ENCODE peak calls at places on chromosomes 7 and 10, in nine cellular contexts. Y is keratinocyte, Z is left ventricle myocardium inferior, B is IMR-90, H is BE2C, D is pancreas, A is PC-3, N is tibial artery, G is cardiac muscle cell. T is an unnamed sample. For H3K9me3 and H3K36me3, the result is how much of the 10 kb centered on the place peaks cover.

GRCh38 chr10:21406595-21407218 is 118.8 kb downstream of the SKIDA1 start:
- DNase-seq in Y (no peak), Z (no peak), B (peak), H (no peak), D (no peak), A (no peak), N (no peak), G (no peak), T (no peak)

GRCh38 chr10:6049031-6049400 is 13.2 kb downstream of the IL2RA start:
- DNase-seq in Y (no peak), Z (no peak), B (no peak), H (no peak), D (no peak), A (no peak), N (no peak), G (no peak), T (no peak)

GRCh38 chr7:43650457-43651052 is 67.6 kb downstream of the STK17A start:
- DNase-seq in Y (no peak), Z (no peak), B (peak), H (no peak), D (no peak), A (peak), N (no peak), G (no peak), T (peak)

GRCh38 chr7:79702116-79702515 is 248.6 kb upstream of the MAGI2 start:
- DNase-seq in Y (no peak), Z (no peak), B (peak), H (no peak), D (no peak), A (peak), N (no peak), G (no peak), T (no peak)

GRCh38 chr10:6162589-6163356 is 40.0 kb upstream of the PFKFB3 start:
- DNase-seq in Y (no peak), Z (no peak), B (no peak), H (no peak), D (peak), A (no peak), N (no peak), G (peak), T (no peak)

GRCh38 chr7:82548141-82548688 is 104.6 kb upstream of the CACNA2D1 start:
- DNase-seq in Y (no peak), Z (no peak), B (no peak), H (no peak), D (no peak), A (peak), N (no peak), G (no peak), T (no peak)

GRCh38 chr7:30238721-30239441 is 45.5 kb upstream of the ZNRF2 start:
- DNase-seq in Y (peak), Z (peak), B (no peak), H (no peak), D (peak), A (peak), N (peak), G (peak), T (no peak)

GRCh38 chr7:44184221-44184873 is 4.9 kb downstream of the GCK start:
- DNase-seq in Y (peak), Z (no peak), B (peak), H (no peak), D (no peak), A (peak), N (no peak), G (no peak), T (no peak)

GRCh38 chr10:114541081-114541833 is 116.8 kb downstream of the ABLIM1 start:
- DNase-seq in Y (no peak), Z (peak), B (peak), H (no peak), D (peak), A (peak), N (peak), G (no peak), T (no peak)

GRCh38 chr7:128997161-128997560 is 57.8 kb downstream of the TNPO3 start:
- DNase-seq in Y (no peak), Z (no peak), B (no peak), H (no peak), D (no peak), A (no peak), N (no peak), G (no peak), T (no peak)

GRCh38 chr10:61346946-61347345 is 106.2 kb downstream of the TMEM26 start:
- DNase-seq in Y (no peak), Z (no peak), B (no peak), H (no peak), D (no peak), A (no peak), N (no peak), G (no peak), T (no peak)

GRCh38 chr10:125783408-125783807 is 7.8 kb upstream of the MMP21 start:
- DNase-seq in Y (no peak), Z (no peak), B (no peak), H (no peak), D (no peak), A (no peak), N (no peak), G (no peak), T (no peak)

GRCh38 chr7:34059551-34059840 is 154.2 kb downstream of the BMPER start:
- DNase-seq in Y (no peak), Z (no peak), B (no peak), H (no peak), D (no peak), A (no peak), N (no peak), G (no peak), T (no peak)

GRCh38 chr10:14409247-14409646 is 78.5 kb upstream of the FRMD4A start:
- DNase-seq in Y (no peak), Z (no peak), B (no peak), H (no peak), D (no peak), A (no peak), N (no peak), G (no peak), T (no peak)

GRCh38 chr7:12715372-12716133 is 28.1 kb downstream of the ARL4A start:
- DNase-seq in Y (no peak), Z (peak), B (peak), H (no peak), D (peak), A (peak), N (peak), G (peak), T (peak)

GRCh38 chr10:71079761-71080380 is 132.5 kb upstream of the UNC5B start:
- DNase-seq in Y (no peak), Z (no peak), B (no peak), H (no peak), D (no peak), A (no peak), N (no peak), G (no peak), T (peak)

GRCh38 chr7:103811997-103812396 is 177.5 kb downstream of the RELN start:
- DNase-seq in Y (no peak), Z (no peak), B (no peak), H (no peak), D (no peak), A (peak), N (no peak), G (no peak), T (no peak)

GRCh38 chr10:100739516-100740368 is 5.6 kb upstream of the PAX2 start:
- DNase-seq in Y (no peak), Z (no peak), B (no peak), H (no peak), D (no peak), A (no peak), N (no peak), G (no peak), T (peak)

GRCh38 chr10:70540089-70540788 is 61.7 kb downstream of the PALD1 start:
- DNase-seq in Y (no peak), Z (no peak), B (no peak), H (peak), D (no peak), A (peak), N (no peak), G (peak), T (no peak)

DNA sequence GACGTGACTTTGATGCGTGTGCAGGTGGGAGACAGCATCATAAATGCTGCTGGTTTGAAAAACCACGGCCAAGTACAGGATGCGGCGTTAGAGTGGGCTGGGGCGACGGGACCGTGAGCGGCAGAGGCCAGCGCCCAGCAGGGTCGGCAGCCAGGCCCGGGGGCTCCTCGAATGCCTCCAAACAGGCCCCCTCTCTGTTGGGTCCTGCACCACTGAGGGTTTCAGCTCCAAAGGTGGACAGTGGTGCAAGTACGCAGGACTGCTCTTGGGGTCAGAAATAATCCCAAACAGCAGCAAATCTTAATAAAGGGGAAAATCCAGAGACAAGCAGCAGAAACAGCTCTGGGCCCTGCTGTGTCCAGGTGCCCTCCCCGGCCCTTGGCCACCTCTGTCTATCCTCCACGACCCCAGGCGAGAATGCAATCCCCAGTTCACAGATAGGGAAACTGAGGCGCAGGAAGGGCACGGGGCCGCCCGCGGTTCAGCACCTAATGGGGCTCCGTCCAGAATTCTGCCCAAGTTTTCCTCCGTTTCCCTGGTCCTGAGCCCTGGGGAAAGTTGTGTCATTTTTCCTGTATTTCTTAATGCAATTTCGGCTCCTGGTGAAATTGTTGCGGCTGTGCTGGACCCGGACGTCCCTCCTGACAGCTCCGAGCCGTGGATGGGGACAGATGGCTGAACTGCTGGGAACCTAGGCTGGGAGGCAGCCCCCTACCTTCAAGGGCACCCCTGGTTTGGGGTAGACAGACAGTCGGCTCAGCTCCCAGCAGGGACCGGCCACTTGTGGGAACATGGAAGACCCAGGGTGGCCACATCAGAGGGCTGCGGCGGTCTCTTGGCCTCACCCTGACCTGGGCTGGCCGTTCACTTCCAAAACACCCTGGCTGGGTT is 97.4 kb downstream of the FOXL3 start:
- DNase-seq in Y (no peak), Z (peak), B (no peak), H (no peak), D (peak), A (no peak), N (peak), G (no peak), T (peak)
- H3K9me3 ChIP-seq in Y (under half), Z (under half), B (under half), H (under half), D (under half), A (under half), N (under half), G (under half), T (under half)

GRCh38 chr7:854118-854775 is 22.0 kb downstream of the SUN1 start:
- DNase-seq in Y (no peak), Z (no peak), B (no peak), H (no peak), D (no peak), A (no peak), N (no peak), G (no peak), T (no peak)
- H3K36me3 ChIP-seq in Y (under half), Z (half or more), B (half or more), H (half or more), D (half or more), A (under half), N (half or more), G (half or more), T (half or more)

GRCh38 chr7:155000795-155001194 is 2.1 kb downstream of the PAXIP1 start:
- DNase-seq in Y (no peak), Z (no peak), B (no peak), H (no peak), D (peak), A (peak), N (no peak), G (no peak), T (no peak)
- TF ChIP-seq CTCF in Y (no peak), Z (no peak), B (no peak), H (no peak), D (no peak), A (peak), N (no peak), G (no peak), T (no peak)

GRCh38 chr10:62580396-62580795 is 206.2 kb downstream of the ZNF365 start:
- DNase-seq in Y (no peak), Z (no peak), B (peak), H (no peak), D (no peak), A (no peak), N (no peak), G (no peak), T (no peak)

GRCh38 chr10:62581351-62581750 is 207.2 kb downstream of the ZNF365 start:
- DNase-seq in Y (no peak), Z (no peak), B (no peak), H (no peak), D (no peak), A (no peak), N (no peak), G (no peak), T (no peak)

GRCh38 chr10:62584216-62584615 is 210.0 kb downstream of the ZNF365 start:
- DNase-seq in Y (no peak), Z (no peak), B (peak), H (no peak), D (no peak), A (no peak), N (no peak), G (no peak), T (no peak)

GRCh38 chr10:62582804-62583208 is 208.6 kb downstream of the ZNF365 start:
- DNase-seq in Y (no peak), Z (peak), B (peak), H (no peak), D (peak), A (peak), N (peak), G (no peak), T (no peak)

DNA sequence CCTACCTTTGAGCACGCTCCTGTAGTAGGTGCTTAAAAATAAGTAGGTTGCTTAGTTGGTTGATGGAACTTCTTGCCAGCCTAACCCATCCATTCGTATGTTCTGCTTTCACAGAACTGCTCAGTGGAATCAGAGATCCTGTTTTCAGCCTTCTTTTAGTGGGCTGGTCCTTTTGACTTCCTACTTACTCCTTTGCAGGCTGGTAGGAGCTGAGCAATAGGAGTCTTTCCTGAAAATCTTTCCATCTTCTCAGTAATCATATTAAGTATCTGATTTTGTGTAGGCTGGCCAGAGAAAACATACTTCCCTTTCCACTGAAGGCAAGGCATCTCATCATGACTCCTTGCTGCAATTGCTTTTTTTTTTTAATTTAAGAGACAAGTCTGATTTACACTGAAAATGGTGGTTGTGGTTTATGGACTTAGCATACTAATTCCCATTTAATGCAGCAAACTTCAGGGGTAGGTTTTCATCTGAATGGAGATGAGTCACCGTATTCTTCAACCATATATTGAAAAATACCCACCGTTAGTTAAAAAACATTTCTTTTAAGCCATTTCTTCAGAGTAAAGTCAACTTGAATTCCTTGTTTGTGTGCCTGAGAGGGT is 208.0 kb downstream of the ZNF365 start:
- DNase-seq in Y (no peak), Z (no peak), B (peak), H (no peak), D (no peak), A (no peak), N (no peak), G (no peak), T (no peak)
- H3K9me3 ChIP-seq in Y (under half), Z (under half), B (under half), H (under half), D (under half), A (under half), N (under half), G (under half), T (under half)

DNA sequence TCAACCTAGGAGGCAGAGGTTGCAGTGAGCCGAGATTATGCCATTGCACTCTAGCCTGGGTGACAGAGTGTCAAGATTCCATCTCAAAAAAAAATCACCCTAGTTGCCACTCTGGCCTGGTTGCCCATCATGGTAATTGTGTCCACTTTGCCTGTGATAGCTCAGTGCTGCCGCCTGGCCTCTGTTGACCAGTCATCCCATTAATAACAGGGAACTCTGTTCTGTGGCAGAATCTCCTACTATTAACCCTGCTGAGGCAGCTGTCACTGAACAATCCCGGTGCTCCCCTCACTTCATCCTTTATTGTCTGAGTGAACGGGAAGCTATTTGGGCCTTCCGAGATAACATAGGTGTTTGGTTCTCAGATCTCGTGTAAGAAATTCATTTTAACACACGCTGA is 14.6 kb downstream of the ZNF3 start:
- DNase-seq in Y (no peak), Z (no peak), B (no peak), H (no peak), D (no peak), A (no peak), N (no peak), G (no peak), T (no peak)
- H3K36me3 ChIP-seq in Y (under half), Z (half or more), B (half or more), H (half or more), D (under half), A (under half), N (half or more), G (under half), T (half or more)

GRCh38 chr10:50271564-50272250 is 20.4 kb upstream of the ASAH2 start:
- DNase-seq in Y (no peak), Z (no peak), B (no peak), H (no peak), D (no peak), A (no peak), N (no peak), G (no peak), T (no peak)
- TF ChIP-seq CTCF in Y (no peak), Z (no peak), B (no peak), H (no peak), D (no peak), A (peak), N (no peak), G (no peak), T (no peak)

GRCh38 chr7:16399265-16399801 is 22.0 kb downstream of the CRPPA start:
- DNase-seq in Y (no peak), Z (no peak), B (peak), H (no peak), D (no peak), A (no peak), N (no peak), G (peak), T (no peak)

GRCh38 chr7:16402084-16402483 is 19.3 kb downstream of the CRPPA start:
- DNase-seq in Y (no peak), Z (no peak), B (no peak), H (no peak), D (no peak), A (peak), N (no peak), G (no peak), T (no peak)

GRCh38 chr7:16399916-16400895 is 21.1 kb downstream of the CRPPA start:
- DNase-seq in Y (no peak), Z (no peak), B (peak), H (no peak), D (no peak), A (no peak), N (no peak), G (peak), T (no peak)

GRCh38 chr7:16402940-16403339 is 18.4 kb downstream of the CRPPA start:
- DNase-seq in Y (no peak), Z (no peak), B (no peak), H (no peak), D (no peak), A (no peak), N (no peak), G (no peak), T (no peak)

DNA sequence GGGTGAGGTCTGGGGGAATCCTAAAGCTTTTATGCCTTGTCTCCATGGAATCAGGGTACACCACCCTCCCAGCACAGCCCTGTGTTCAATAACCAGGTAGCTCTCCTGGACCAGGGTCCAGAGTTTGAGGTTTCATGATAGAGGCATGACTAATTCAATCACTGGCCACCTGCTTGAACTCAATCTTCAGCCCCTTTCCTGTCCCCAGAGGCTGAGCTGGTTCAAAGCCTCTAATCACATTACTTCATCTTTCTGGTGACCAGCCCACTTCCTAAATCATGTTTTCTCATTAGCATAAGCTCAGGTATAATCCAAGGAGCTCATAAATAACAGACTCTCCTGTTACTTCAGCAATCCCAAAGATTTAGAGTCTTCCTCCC is 20.5 kb downstream of the CRPPA start:
- DNase-seq in Y (no peak), Z (no peak), B (no peak), H (no peak), D (no peak), A (no peak), N (no peak), G (no peak), T (no peak)
- H3K9me3 ChIP-seq in Y (under half), Z (under half), B (under half), H (under half), D (under half), A (under half), N (under half), G (under half), T (under half)

GRCh38 chr10:80153460-80153859 is 20.9 kb downstream of the PLAC9 start:
- DNase-seq in Y (no peak), Z (no peak), B (no peak), H (no peak), D (no peak), A (no peak), N (no peak), G (no peak), T (peak)
- H3K36me3 ChIP-seq in Y (under half), Z (half or more), B (half or more), H (under half), D (half or more), A (half or more), N (half or more), G (under half), T (under half)

DNA sequence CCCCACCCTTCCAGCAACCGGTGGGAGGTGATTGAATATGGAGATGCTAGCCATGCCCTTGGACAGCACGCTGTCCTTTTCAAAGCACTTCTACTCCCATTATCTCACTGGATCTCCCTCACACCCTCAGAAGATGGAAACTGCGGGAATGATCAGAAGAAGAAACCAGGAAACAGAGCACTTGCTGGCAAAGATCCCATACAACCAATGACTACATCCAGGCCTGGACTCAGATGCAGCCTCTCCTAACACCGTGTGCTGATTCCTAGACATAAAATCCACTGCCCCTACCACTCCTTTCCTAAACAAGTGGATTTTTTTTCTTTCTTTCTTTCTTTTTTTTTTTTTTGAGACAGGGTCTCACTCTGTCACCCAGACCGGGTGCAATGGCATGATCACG is 1189.4 kb downstream of the TYW1 start:
- DNase-seq in Y (no peak), Z (no peak), B (no peak), H (peak), D (no peak), A (no peak), N (no peak), G (no peak), T (no peak)
- TF ChIP-seq CTCF in Y (no peak), Z (no peak), B (no peak), H (no peak), D (no peak), A (no peak), N (no peak), G (no peak), T (no peak)